ENCODE peak calls at places on chromosome 13, in seven cellular contexts. One of them, this sample, is unnamed.

GRCh38 chr13:102128216-102128800 is 273.5 kb downstream of the FGF14 start:
- DNase-seq in K562: no peak
- DNase-seq in A549: no peak
- DNase-seq in heart left ventricle: no peak
- DNase-seq in lower leg skin: peak; percentile 39
- DNase-seq in suprapubic skin: no peak
- DNase-seq in tibial nerve: no peak
- DNase-seq in this sample: no peak

GRCh38 chr13:91399189-91400093 is 1.0 kb downstream of the GPC5 start:
- DNase-seq in heart left ventricle: no peak
- DNase-seq in K562: no peak
- DNase-seq in A549: no peak
- DNase-seq in lower leg skin: no peak
- DNase-seq in tibial nerve: no peak
- DNase-seq in suprapubic skin: no peak
- DNase-seq in this sample: no peak

GRCh38 chr13:93227906-93228801 is 1.5 kb downstream of the GPC6 start:
- DNase-seq in heart left ventricle: peak; percentile 47
- DNase-seq in K562: peak; percentile 79
- DNase-seq in lower leg skin: no peak
- DNase-seq in A549: no peak
- DNase-seq in tibial nerve: peak; percentile 22
- DNase-seq in suprapubic skin: no peak
- DNase-seq in this sample: no peak

GRCh38 chr13:63085851-63086250 is 1670.2 kb upstream of the PCDH20 start:
- DNase-seq in suprapubic skin: no peak
- DNase-seq in A549: no peak
- DNase-seq in tibial nerve: no peak
- DNase-seq in lower leg skin: no peak
- DNase-seq in K562: no peak
- DNase-seq in heart left ventricle: no peak
- DNase-seq in this sample: no peak

GRCh38 chr13:45728759-45729158 is 26.6 kb downstream of the CBY2 start:
- DNase-seq in A549: peak; percentile 14
- DNase-seq in heart left ventricle: no peak
- DNase-seq in K562: peak; percentile 34
- DNase-seq in tibial nerve: no peak
- DNase-seq in lower leg skin: no peak
- DNase-seq in suprapubic skin: no peak
- DNase-seq in this sample: no peak

GRCh38 chr13:95226932-95227718 is 74.1 kb downstream of the ABCC4 start:
- DNase-seq in heart left ventricle: no peak
- DNase-seq in lower leg skin: no peak
- DNase-seq in tibial nerve: no peak
- DNase-seq in A549: no peak
- DNase-seq in suprapubic skin: no peak
- DNase-seq in K562: no peak
- DNase-seq in this sample: no peak

GRCh38 chr13:48567521-48568331 is 34.8 kb upstream of the RCBTB2 start:
- DNase-seq in lower leg skin: no peak
- DNase-seq in suprapubic skin: no peak
- DNase-seq in K562: no peak
- DNase-seq in A549: no peak
- DNase-seq in heart left ventricle: no peak
- DNase-seq in tibial nerve: no peak
- DNase-seq in this sample: no peak

GRCh38 chr13:107847406-107847805 is 367.9 kb downstream of the LIG4 start:
- DNase-seq in K562: no peak
- DNase-seq in suprapubic skin: no peak
- DNase-seq in lower leg skin: no peak
- DNase-seq in tibial nerve: no peak
- DNase-seq in A549: no peak
- DNase-seq in heart left ventricle: no peak
- DNase-seq in this sample: no peak

GRCh38 chr13:38872693-38873092 is 117.9 kb downstream of the STOML3 start:
- DNase-seq in heart left ventricle: no peak
- DNase-seq in tibial nerve: no peak
- DNase-seq in lower leg skin: no peak
- DNase-seq in A549: peak; percentile 9
- DNase-seq in suprapubic skin: no peak
- DNase-seq in K562: peak; percentile 39
- DNase-seq in this sample: no peak

GRCh38 chr13:25276748-25277147 is 10.5 kb downstream of the MTMR6 start:
- DNase-seq in lower leg skin: no peak
- DNase-seq in heart left ventricle: no peak
- DNase-seq in tibial nerve: no peak
- DNase-seq in K562: no peak
- DNase-seq in suprapubic skin: no peak
- DNase-seq in A549: no peak
- DNase-seq in this sample: no peak

GRCh38 chr13:40981361-40981760 is 37.8 kb downstream of the ELF1 start:
- DNase-seq in lower leg skin: no peak
- DNase-seq in suprapubic skin: no peak
- DNase-seq in heart left ventricle: no peak
- DNase-seq in A549: no peak
- DNase-seq in K562: no peak
- DNase-seq in tibial nerve: no peak
- DNase-seq in this sample: no peak

GRCh38 chr13:75226092-75226491 is 255.9 kb downstream of the TBC1D4 start:
- DNase-seq in A549: no peak
- DNase-seq in suprapubic skin: no peak
- DNase-seq in tibial nerve: no peak
- DNase-seq in K562: peak; percentile 26
- DNase-seq in heart left ventricle: no peak
- DNase-seq in lower leg skin: no peak
- DNase-seq in this sample: no peak

GRCh38 chr13:25733061-25733491 is 318.7 kb downstream of the SHISA2 start:
- DNase-seq in lower leg skin: no peak
- DNase-seq in A549: no peak
- DNase-seq in heart left ventricle: no peak
- DNase-seq in tibial nerve: no peak
- DNase-seq in suprapubic skin: no peak
- DNase-seq in K562: no peak
- DNase-seq in this sample: no peak

GRCh38 chr13:74966814-74967213 is 515.2 kb downstream of the TBC1D4 start:
- DNase-seq in A549: no peak
- DNase-seq in K562: no peak
- DNase-seq in suprapubic skin: no peak
- DNase-seq in heart left ventricle: peak; percentile 60
- DNase-seq in tibial nerve: no peak
- DNase-seq in lower leg skin: no peak
- DNase-seq in this sample: no peak

GRCh38 chr13:66640231-66640630 is 589.9 kb downstream of the PCDH9 start:
- DNase-seq in suprapubic skin: no peak
- DNase-seq in K562: no peak
- DNase-seq in heart left ventricle: no peak
- DNase-seq in A549: no peak
- DNase-seq in lower leg skin: no peak
- DNase-seq in tibial nerve: no peak
- DNase-seq in this sample: no peak

GRCh38 chr13:109922518-109922917 is 136.1 kb upstream of the IRS2 start:
- DNase-seq in lower leg skin: no peak
- DNase-seq in suprapubic skin: no peak
- DNase-seq in A549: no peak
- DNase-seq in K562: no peak
- DNase-seq in heart left ventricle: no peak
- DNase-seq in tibial nerve: no peak
- DNase-seq in this sample: no peak

GRCh38 chr13:27461940-27462584 is 11.7 kb upstream of the MTIF3 start:
- DNase-seq in tibial nerve: no peak
- DNase-seq in lower leg skin: no peak
- DNase-seq in K562: no peak
- DNase-seq in A549: no peak
- DNase-seq in suprapubic skin: peak; percentile 28
- DNase-seq in heart left ventricle: peak; percentile 31
- DNase-seq in this sample: no peak

GRCh38 chr13:33263976-33264619 is 21.5 kb downstream of the STARD13 start:
- DNase-seq in tibial nerve: no peak
- DNase-seq in A549: no peak
- DNase-seq in heart left ventricle: no peak
- DNase-seq in suprapubic skin: no peak
- DNase-seq in lower leg skin: no peak
- DNase-seq in K562: no peak
- DNase-seq in this sample: no peak

GRCh38 chr13:74977498-74977897 is 504.5 kb downstream of the TBC1D4 start:
- DNase-seq in A549: no peak
- DNase-seq in lower leg skin: no peak
- DNase-seq in heart left ventricle: no peak
- DNase-seq in suprapubic skin: no peak
- DNase-seq in K562: no peak
- DNase-seq in tibial nerve: no peak
- DNase-seq in this sample: no peak

GRCh38 chr13:110634558-110634957 is 19.2 kb downstream of the NAXD start:
- DNase-seq in A549: peak; percentile 26
- DNase-seq in heart left ventricle: no peak
- DNase-seq in tibial nerve: no peak
- DNase-seq in K562: no peak
- DNase-seq in lower leg skin: no peak
- DNase-seq in suprapubic skin: peak; percentile 64
- DNase-seq in this sample: no peak

GRCh38 chr13:46345400-46345799 is 41.7 kb downstream of the RUBCNL start:
- DNase-seq in A549: no peak
- DNase-seq in heart left ventricle: no peak
- DNase-seq in suprapubic skin: no peak
- DNase-seq in lower leg skin: no peak
- DNase-seq in tibial nerve: peak; percentile 21
- DNase-seq in K562: no peak
- DNase-seq in this sample: peak; percentile 26

GRCh38 chr13:92187378-92187989 is 789.1 kb downstream of the GPC5 start:
- DNase-seq in heart left ventricle: no peak
- DNase-seq in suprapubic skin: no peak
- DNase-seq in K562: peak; percentile 19
- DNase-seq in lower leg skin: peak; percentile 23
- DNase-seq in tibial nerve: no peak
- DNase-seq in A549: peak; percentile 1
- DNase-seq in this sample: no peak

GRCh38 chr13:60696602-60697001 is 299.6 kb downstream of the TDRD3 start:
- DNase-seq in suprapubic skin: no peak
- DNase-seq in K562: no peak
- DNase-seq in lower leg skin: no peak
- DNase-seq in heart left ventricle: no peak
- DNase-seq in tibial nerve: no peak
- DNase-seq in A549: no peak
- DNase-seq in this sample: no peak

GRCh38 chr13:97445504-97446187 is 11.7 kb downstream of the RAP2A start:
- DNase-seq in K562: no peak
- DNase-seq in suprapubic skin: no peak
- DNase-seq in lower leg skin: no peak
- DNase-seq in heart left ventricle: no peak
- DNase-seq in A549: no peak
- DNase-seq in tibial nerve: no peak
- DNase-seq in this sample: no peak

GRCh38 chr13:106182404-106182803 is 353.1 kb downstream of the EFNB2 start:
- DNase-seq in lower leg skin: no peak
- DNase-seq in K562: no peak
- DNase-seq in tibial nerve: no peak
- DNase-seq in heart left ventricle: no peak
- DNase-seq in A549: no peak
- DNase-seq in suprapubic skin: no peak
- DNase-seq in this sample: no peak

GRCh38 chr13:44459674-44460073 is 86.0 kb downstream of the SERP2 start:
- DNase-seq in tibial nerve: no peak
- DNase-seq in lower leg skin: no peak
- DNase-seq in A549: no peak
- DNase-seq in heart left ventricle: no peak
- DNase-seq in suprapubic skin: no peak
- DNase-seq in K562: no peak
- DNase-seq in this sample: no peak

GRCh38 chr13:98485561-98485960 is 91.3 kb downstream of the STK24 start:
- DNase-seq in tibial nerve: no peak
- DNase-seq in A549: no peak
- DNase-seq in suprapubic skin: no peak
- DNase-seq in lower leg skin: no peak
- DNase-seq in K562: no peak
- DNase-seq in heart left ventricle: no peak
- DNase-seq in this sample: no peak

GRCh38 chr13:98482476-98483444 is 94.1 kb downstream of the STK24 start:
- DNase-seq in heart left ventricle: peak; percentile 74
- DNase-seq in suprapubic skin: no peak
- DNase-seq in lower leg skin: peak; percentile 57
- DNase-seq in K562: no peak
- DNase-seq in A549: no peak
- DNase-seq in tibial nerve: peak; percentile 61
- DNase-seq in this sample: peak; percentile 67

GRCh38 chr13:98483636-98484288 is 93.1 kb downstream of the STK24 start:
- DNase-seq in K562: no peak
- DNase-seq in tibial nerve: no peak
- DNase-seq in A549: no peak
- DNase-seq in lower leg skin: no peak
- DNase-seq in heart left ventricle: no peak
- DNase-seq in suprapubic skin: no peak
- DNase-seq in this sample: no peak

GRCh38 chr13:98486412-98486811 is 90.5 kb downstream of the STK24 start:
- DNase-seq in suprapubic skin: no peak
- DNase-seq in tibial nerve: no peak
- DNase-seq in lower leg skin: no peak
- DNase-seq in heart left ventricle: no peak
- DNase-seq in K562: no peak
- DNase-seq in A549: no peak
- DNase-seq in this sample: no peak

GRCh38 chr13:98484289-98485219 is 92.4 kb downstream of the STK24 start:
- DNase-seq in tibial nerve: no peak
- DNase-seq in suprapubic skin: peak; percentile 90
- DNase-seq in heart left ventricle: peak; percentile 61
- DNase-seq in K562: peak; percentile 70
- DNase-seq in A549: peak; percentile 91
- DNase-seq in lower leg skin: peak; percentile 91
- DNase-seq in this sample: peak; percentile 89
- TF ChIP-seq POLR2A in tibial nerve: no peak
- TF ChIP-seq POLR2A in suprapubic skin: no peak
- TF ChIP-seq POLR2A in heart left ventricle: no peak
- TF ChIP-seq POLR2A in K562: no peak
- TF ChIP-seq POLR2A in A549: no peak
- TF ChIP-seq POLR2A in lower leg skin: no peak
- TF ChIP-seq POLR2A in this sample: no peak

GRCh38 chr13:80341098-80341701 is at the start of gene SPRY2:
- DNase-seq in tibial nerve: peak; percentile 93
- DNase-seq in K562: peak; percentile 78
- DNase-seq in heart left ventricle: peak; percentile 96
- DNase-seq in lower leg skin: peak; percentile 94
- DNase-seq in suprapubic skin: peak; percentile 97
- DNase-seq in A549: peak; percentile 74
- DNase-seq in this sample: peak; percentile 88
- TF ChIP-seq POLR2A in tibial nerve: peak; percentile 90
- TF ChIP-seq POLR2A in K562: peak; percentile 65
- TF ChIP-seq POLR2A in heart left ventricle: peak; percentile 38
- TF ChIP-seq POLR2A in lower leg skin: no peak
- TF ChIP-seq POLR2A in suprapubic skin: no peak
- TF ChIP-seq POLR2A in A549: peak; percentile 45
- TF ChIP-seq POLR2A in this sample: peak; percentile 72

GRCh38 chr13:36533806-36534205 is 101.5 kb downstream of the CCNA1 start:
- DNase-seq in K562: no peak
- DNase-seq in lower leg skin: no peak
- DNase-seq in heart left ventricle: no peak
- DNase-seq in tibial nerve: no peak
- DNase-seq in A549: no peak
- DNase-seq in suprapubic skin: no peak
- DNase-seq in this sample: no peak
- TF ChIP-seq POLR2A in K562: no peak
- TF ChIP-seq POLR2A in lower leg skin: no peak
- TF ChIP-seq POLR2A in heart left ventricle: no peak
- TF ChIP-seq POLR2A in tibial nerve: no peak
- TF ChIP-seq POLR2A in A549: no peak
- TF ChIP-seq POLR2A in suprapubic skin: no peak
- TF ChIP-seq POLR2A in this sample: no peak

GRCh38 chr13:30464496-30465351 is 1.0 kb downstream of the HMGB1 start:
- DNase-seq in A549: peak; percentile 22
- DNase-seq in heart left ventricle: peak; percentile 87
- DNase-seq in suprapubic skin: peak; percentile 89
- DNase-seq in tibial nerve: peak; percentile 50
- DNase-seq in K562: peak; percentile 65
- DNase-seq in lower leg skin: peak; percentile 53
- DNase-seq in this sample: peak; percentile 65
- TF ChIP-seq POLR2A in A549: peak; percentile 37
- TF ChIP-seq POLR2A in heart left ventricle: no peak
- TF ChIP-seq POLR2A in suprapubic skin: no peak
- TF ChIP-seq POLR2A in tibial nerve: peak; percentile 86
- TF ChIP-seq POLR2A in K562: no peak
- TF ChIP-seq POLR2A in lower leg skin: no peak
- TF ChIP-seq POLR2A in this sample: no peak